ENCODE peak calls at places on chromosomes 6 and 20, in four cellular contexts. H is AG10803, U is cardiac fibroblast, F is sigmoid colon. I is an unnamed sample.

GRCh38 chr6:150528648-150529285 is 70.9 kb upstream of the PLEKHG1 start:
- DNase-seq in H (peak; percentile 25), U (peak; percentile 24), F (peak; percentile 91), I (no peak)

GRCh38 chr6:156396068-156396771 is 381.0 kb upstream of the ARID1B start:
- DNase-seq in H (no peak), U (no peak), F (no peak), I (no peak)

GRCh38 chr6:142121342-142121741 is 11.4 kb upstream of the GJE1 start:
- DNase-seq in H (no peak), U (no peak), F (no peak), I (no peak)

GRCh38 chr6:91483415-91483814 is 896.5 kb upstream of the MAP3K7 start:
- DNase-seq in H (no peak), U (no peak), F (no peak), I (no peak)

GRCh38 chr6:97687916-97688315 is 404.9 kb upstream of the MMS22L start:
- DNase-seq in H (no peak), U (no peak), F (no peak), I (no peak)

GRCh38 chr20:9392892-9393857 is 121.2 kb upstream of the LAMP5 start:
- DNase-seq in H (peak; percentile 64), U (peak; percentile 72), F (peak; percentile 82), I (no peak)

GRCh38 chr6:45569210-45569945 is 191.6 kb upstream of the SUPT3H start:
- DNase-seq in H (no peak), U (no peak), F (no peak), I (no peak)

GRCh38 chr6:53615633-53616449 is 49.7 kb downstream of the KLHL31 start:
- DNase-seq in H (peak; percentile 33), U (peak; percentile 87), F (no peak), I (peak; percentile 99)

GRCh38 chr6:79495246-79495645 is 42.0 kb downstream of the LCA5 start:
- DNase-seq in H (no peak), U (no peak), F (no peak), I (no peak)

GRCh38 chr6:117200067-117200466 is 65.3 kb upstream of the VGLL2 start:
- DNase-seq in H (no peak), U (no peak), F (no peak), I (no peak)

GRCh38 chr6:13916230-13916944 is 8.4 kb upstream of the RNF182 start:
- DNase-seq in H (peak; percentile 47), U (peak; percentile 58), F (no peak), I (no peak)

GRCh38 chr6:165943908-165944307 is 223.7 kb downstream of the TBXT start:
- DNase-seq in H (no peak), U (no peak), F (no peak), I (no peak)

GRCh38 chr6:53628354-53629119 is 37.0 kb downstream of the KLHL31 start:
- DNase-seq in H (peak; percentile 89), U (peak; percentile 44), F (no peak), I (no peak)

GRCh38 chr6:148620579-148621298 is 126.1 kb upstream of the UST start:
- DNase-seq in H (no peak), U (no peak), F (no peak), I (no peak)

GRCh38 chr20:63587781-63588591 is 13.9 kb upstream of the HELZ2 start:
- DNase-seq in H (no peak), U (no peak), F (no peak), I (no peak)

GRCh38 chr6:139289233-139289632 is 2.6 kb downstream of the TXLNB start:
- DNase-seq in H (no peak), U (no peak), F (no peak), I (no peak)

GRCh38 chr20:39117486-39117885 is 155.3 kb downstream of the DHX35 start:
- DNase-seq in H (peak; percentile 39), U (peak; percentile 64), F (no peak), I (peak; percentile 56)

GRCh38 chr6:127080081-127080480 is 38.4 kb upstream of the RSPO3 start:
- DNase-seq in H (no peak), U (no peak), F (no peak), I (no peak)

GRCh38 chr6:27601668-27602254 is 128.9 kb upstream of the ZNF184 start:
- DNase-seq in H (no peak), U (no peak), F (no peak), I (no peak)

GRCh38 chr20:39574061-39574460 is 611.9 kb downstream of the DHX35 start:
- DNase-seq in H (no peak), U (no peak), F (no peak), I (no peak)

GRCh38 chr6:15987569-15987968 is 141.3 kb upstream of the MYLIP start:
- DNase-seq in H (no peak), U (peak; percentile 4), F (no peak), I (no peak)

GRCh38 chr20:4136078-4136966 is 121.0 kb upstream of the RNF24 start:
- DNase-seq in H (peak; percentile 17), U (peak; percentile 62), F (no peak), I (no peak)

GRCh38 chr6:14671261-14671681 is 553.7 kb downstream of the CD83 start:
- DNase-seq in H (peak; percentile 61), U (peak; percentile 94), F (peak; percentile 70), I (peak; percentile 10)

GRCh38 chr6:38588631-38589366 is 50.9 kb downstream of the BTBD9 start:
- DNase-seq in H (peak; percentile 57), U (peak; percentile 69), F (no peak), I (peak; percentile 69)

GRCh38 chr6:64250126-64250525 is 614.5 kb downstream of the PHF3 start:
- DNase-seq in H (no peak), U (no peak), F (no peak), I (no peak)

GRCh38 chr6:152981989-152982767 is 663 bp downstream of the FBXO5 start:
- DNase-seq in H (no peak), U (no peak), F (peak; percentile 69), I (no peak)

GRCh38 chr6:149331043-149331807 is 13.7 kb downstream of the TAB2 start:
- DNase-seq in H (peak; percentile 33), U (peak; percentile 44), F (no peak), I (no peak)

GRCh38 chr6:30748851-30749540 is 4.6 kb upstream of the IER3 start:
- DNase-seq in H (peak; percentile 73), U (peak; percentile 63), F (no peak), I (no peak)

GRCh38 chr6:39143238-39143930 is 28.4 kb upstream of the SAYSD1 start:
- DNase-seq in H (no peak), U (peak; percentile 29), F (no peak), I (no peak)

GRCh38 chr6:152293404-152293803 is 343.8 kb downstream of the SYNE1 start:
- DNase-seq in H (no peak), U (no peak), F (no peak), I (no peak)

GRCh38 chr6:133240511-133241087 is 558 bp upstream of the EYA4 start:
- DNase-seq in H (no peak), U (peak; percentile 3), F (peak; percentile 62), I (no peak)

GRCh38 chr20:33693741-33694645 is 7.8 kb upstream of the E2F1 start:
- DNase-seq in H (peak; percentile 24), U (no peak), F (peak; percentile 83), I (no peak)

DNA sequence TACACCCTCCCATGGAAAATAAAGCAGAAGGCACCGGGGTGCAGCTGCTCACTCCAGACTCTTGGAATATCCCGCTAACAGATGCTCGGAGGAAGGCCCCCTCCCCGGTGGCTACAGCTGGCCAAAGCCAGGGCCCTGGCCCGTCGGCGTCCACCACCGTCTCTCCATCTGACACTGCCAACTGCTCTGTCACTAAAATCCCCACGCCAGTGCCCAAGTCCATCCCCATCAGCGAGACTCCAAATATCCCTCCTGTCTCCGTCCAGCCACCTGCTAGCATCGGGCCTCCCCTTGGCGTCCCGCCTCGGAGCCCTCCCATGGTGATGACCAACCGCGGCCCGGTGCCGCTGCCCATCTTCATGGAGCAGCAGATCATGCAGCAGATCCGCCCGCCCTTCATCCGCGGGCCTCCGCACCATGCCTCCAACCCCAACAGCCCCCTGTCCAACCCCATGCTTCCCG is 143.8 kb downstream of the SOBP start:
- DNase-seq in H (no peak), U (no peak), F (no peak), I (no peak)
- H3K4me3 ChIP-seq in H (no peak overlapping the region), U (no peak overlapping the region), F (no peak overlapping the region), I (no peak overlapping the region)

GRCh38 chr6:3009930-3010329 is 10.2 kb downstream of the NQO2 start:
- DNase-seq in H (no peak), U (peak; percentile 14), F (no peak), I (no peak)

GRCh38 chr6:3011158-3011557 is 11.5 kb downstream of the NQO2 start:
- DNase-seq in H (no peak), U (no peak), F (no peak), I (no peak)

GRCh38 chr6:3013486-3013885 is 13.8 kb downstream of the NQO2 start:
- DNase-seq in H (peak; percentile 43), U (peak; percentile 53), F (no peak), I (no peak)

GRCh38 chr6:3013901-3014674 is 14.4 kb downstream of the NQO2 start:
- DNase-seq in H (no peak), U (no peak), F (no peak), I (no peak)

GRCh38 chr6:3011592-3011991 is 11.9 kb downstream of the NQO2 start:
- DNase-seq in H (no peak), U (no peak), F (no peak), I (no peak)
- TF ChIP-seq CTCF in H (no peak), U (no peak), F (no peak), I (no peak)

GRCh38 chr6:24408719-24409410 is 6.1 kb downstream of the MRS2 start:
- DNase-seq in H (no peak), U (no peak), F (no peak), I (no peak)

GRCh38 chr6:24402697-24403500 is at the start of gene MRS2:
- DNase-seq in H (peak; percentile 68), U (peak; percentile 71), F (peak; percentile 87), I (no peak)

GRCh38 chr6:24403501-24403824 is 727 bp downstream of the MRS2 start:
- DNase-seq in H (no peak), U (no peak), F (no peak), I (no peak)

GRCh38 chr6:24401458-24401857 is 1.3 kb upstream of the MRS2 start:
- DNase-seq in H (no peak), U (no peak), F (no peak), I (no peak)

DNA sequence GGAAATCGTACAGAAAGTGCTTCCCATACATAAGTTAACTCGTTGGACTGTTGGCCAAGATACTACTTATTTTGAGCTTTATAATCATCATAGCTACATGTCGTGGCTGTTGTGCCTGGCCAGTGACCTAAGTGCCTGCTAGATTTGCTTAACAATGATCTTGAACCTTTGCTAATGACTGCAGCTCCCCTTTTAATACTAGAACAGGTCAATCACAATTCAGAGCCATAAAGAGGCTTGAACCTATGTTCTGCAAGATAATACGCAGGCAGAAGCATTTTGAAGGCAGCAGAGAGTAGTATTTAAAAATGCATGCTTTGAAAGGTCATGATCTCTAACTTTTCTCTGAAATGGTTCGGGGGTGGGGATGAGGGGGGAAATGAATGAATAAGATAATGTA is 2.5 kb downstream of the MRS2 start:
- DNase-seq in H (no peak), U (no peak), F (no peak), I (no peak)
- H3K4me3 ChIP-seq in H (no peak overlapping the region), U (no peak overlapping the region), F (no peak overlapping the region), I (no peak overlapping the region)

DNA sequence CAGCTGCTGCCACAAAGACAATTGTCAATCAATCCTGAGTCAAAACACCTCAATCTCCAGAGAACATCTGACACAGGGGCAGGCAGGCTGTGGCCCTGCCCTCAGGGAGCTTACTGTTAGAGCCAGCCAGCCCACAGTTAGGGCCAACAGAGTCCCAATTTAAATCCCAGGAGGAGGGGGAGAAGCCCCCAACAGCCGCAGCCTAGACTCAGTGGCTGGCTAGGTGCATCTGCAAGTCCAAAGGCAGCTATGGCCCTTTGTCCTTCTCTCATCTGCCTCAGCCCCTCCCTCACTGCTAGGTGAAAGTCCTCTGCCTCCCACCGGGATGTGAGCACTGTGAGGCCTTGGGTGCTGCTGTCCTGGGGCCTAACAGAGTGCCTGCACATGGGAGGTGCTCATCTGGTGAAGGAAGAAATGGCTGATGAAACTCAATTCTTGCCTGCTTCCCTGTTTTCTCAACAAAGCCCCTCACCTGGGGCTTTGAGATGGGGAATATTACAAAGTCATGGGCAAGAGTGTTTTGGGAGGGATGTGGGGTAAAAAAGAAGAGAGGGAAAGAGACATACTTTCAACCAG is 33.7 kb upstream of the VEGFA start:
- DNase-seq in H (no peak), U (no peak), F (peak; percentile 50), I (no peak)
- TF ChIP-seq CTCF in H (no peak), U (no peak), F (no peak), I (no peak)